ENCODE peak calls at places on chromosomes 6 and 20, in seven cellular contexts. P is colonic mucosa; J is mesendoderm; E is EL; X is cardiac muscle cell; C is CD8-positive, alpha-beta memory T cell; Q is activated T-helper 9 cell treated with anti-CD3 and anti-CD28 coated beads, Interleukin-2, amount 50 U/mL, for 16 hours. W is an unnamed sample.

GRCh38 chr6:168239374-168239773 is 80.2 kb downstream of the DACT2 start:
- DNase-seq in Q (no peak), E (peak), J (no peak), C (no peak), X (no peak), P (no peak), W (no peak)

GRCh38 chr20:63941282-63942060 is 14.7 kb downstream of the UCKL1 start:
- DNase-seq in X (peak), E (no peak), C (peak), J (peak), Q (peak), P (peak), W (no peak)

GRCh38 chr6:21592953-21593352 is 598 bp upstream of the SOX4 start:
- DNase-seq in P (no peak), E (no peak), X (no peak), Q (no peak), C (no peak), J (no peak), W (no peak)

GRCh38 chr6:36404164-36404563 is 16.7 kb upstream of the ETV7 start:
- DNase-seq in E (no peak), P (no peak), J (no peak), X (no peak), C (no peak), Q (no peak), W (no peak)

GRCh38 chr6:1724616-1725015 is 114.9 kb downstream of the FOXC1 start:
- DNase-seq in P (peak), J (peak), C (no peak), Q (no peak), X (no peak), E (no peak), W (no peak)

GRCh38 chr6:131998255-131998982 is 47.2 kb upstream of the CCN2 start:
- DNase-seq in E (no peak), X (no peak), J (no peak), Q (no peak), P (no peak), C (no peak), W (no peak)

GRCh38 chr6:89242574-89243330 is 25.6 kb upstream of the GABRR1 start:
- DNase-seq in E (peak), X (peak), C (no peak), Q (no peak), J (peak), P (no peak), W (no peak)

GRCh38 chr6:132298344-132298949 is 102.8 kb downstream of the MOXD1 start:
- DNase-seq in J (peak), E (peak), Q (no peak), P (peak), C (no peak), X (peak), W (no peak)

GRCh38 chr20:57266251-57267157 is at the start of gene BMP7:
- DNase-seq in X (peak), P (peak), J (peak), C (no peak), Q (no peak), E (no peak), W (no peak)

GRCh38 chr6:18424201-18424600 is 37.1 kb downstream of the RNF144B start:
- DNase-seq in Q (no peak), E (no peak), P (no peak), C (no peak), X (peak), J (no peak), W (no peak)

GRCh38 chr20:17377222-17377621 is 150.4 kb downstream of the PCSK2 start:
- DNase-seq in P (no peak), Q (no peak), E (no peak), J (no peak), C (no peak), X (no peak), W (no peak)

GRCh38 chr6:108897371-108897770 is 49.1 kb downstream of the ARMC2 start:
- DNase-seq in C (no peak), J (no peak), E (peak), X (no peak), Q (no peak), P (no peak), W (no peak)

GRCh38 chr6:28947831-28948270 is 24.1 kb upstream of the TRIM27 start:
- DNase-seq in C (no peak), X (no peak), P (peak), Q (no peak), J (no peak), E (peak), W (no peak)

GRCh38 chr6:22825210-22825609 is 255.8 kb downstream of the HDGFL1 start:
- DNase-seq in C (no peak), Q (no peak), J (no peak), E (no peak), P (no peak), X (no peak), W (no peak)

GRCh38 chr6:133225560-133225959 is 15.6 kb upstream of the EYA4 start:
- DNase-seq in P (no peak), Q (no peak), J (no peak), X (no peak), E (no peak), C (no peak), W (no peak)

GRCh38 chr6:6524951-6525350 is 63.6 kb upstream of the LY86 start:
- DNase-seq in C (no peak), E (no peak), X (no peak), Q (no peak), J (no peak), P (no peak), W (no peak)

GRCh38 chr6:36927114-36927513 is 27.4 kb upstream of the PI16 start:
- DNase-seq in P (no peak), E (no peak), X (no peak), Q (no peak), C (no peak), J (no peak), W (no peak)

GRCh38 chr6:109121411-109121810 is 26.1 kb downstream of the CEP57L1 start:
- DNase-seq in X (no peak), E (no peak), P (no peak), Q (no peak), C (no peak), J (no peak), W (no peak)

GRCh38 chr6:6916598-6916997 is 191.2 kb upstream of the RREB1 start:
- DNase-seq in X (no peak), J (no peak), P (no peak), C (no peak), E (peak), Q (no peak), W (no peak)

GRCh38 chr6:90493332-90493731 is 93.5 kb downstream of the MAP3K7 start:
- DNase-seq in J (no peak), P (no peak), C (no peak), X (no peak), E (no peak), Q (no peak), W (no peak)

GRCh38 chr6:124780621-124781020 is 181.6 kb upstream of the RNF217 start:
- DNase-seq in C (no peak), Q (no peak), P (no peak), E (no peak), X (no peak), J (no peak), W (no peak)

GRCh38 chr6:45073771-45074170 is 254.4 kb upstream of the RUNX2 start:
- DNase-seq in P (no peak), Q (no peak), X (no peak), E (no peak), J (no peak), C (no peak), W (no peak)

GRCh38 chr6:29938746-29939508 is 3.4 kb upstream of the HLA-A start:
- DNase-seq in P (no peak), E (no peak), C (no peak), J (no peak), X (peak), Q (no peak), W (no peak)

W was measured in stimulated activated effector memory CD8-positive, alpha-beta T cell treated with anti-CD3 and anti-CD28 coated beads, Interleukin-12 subunit alpha, Interleukin-12 subunit beta, amount 100 ng/mL, for 72 hours.